ENCODE peak calls at places on chromosome 22, in six cellular contexts. X, Q, H, E, P and Z are unnamed samples.

GRCh38 chr22:43375951-43376455 is 32.8 kb upstream of the SCUBE1 start:
- DNase-seq in Q (no peak), X (no peak), P (no peak), H (no peak), E (no peak), Z (no peak)

GRCh38 chr22:38205261-38206128 is 3.7 kb downstream of the MAFF start:
- DNase-seq in X (no peak), E (peak; percentile 66), Q (no peak), P (no peak), H (no peak), Z (peak; percentile 87)

GRCh38 chr22:24590596-24591173 is 2.2 kb downstream of the LRRC75B start:
- DNase-seq in P (no peak), Q (no peak), E (no peak), H (no peak), X (no peak), Z (no peak)

GRCh38 chr22:44019416-44019815 is 4.7 kb upstream of the PARVB start:
- DNase-seq in X (no peak), E (no peak), P (no peak), H (no peak), Q (no peak), Z (no peak)

GRCh38 chr22:22076937-22077703 is 94.5 kb upstream of the TOP3B start:
- DNase-seq in H (no peak), E (no peak), X (no peak), P (no peak), Q (no peak), Z (no peak)

GRCh38 chr22:17961443-17961729 is 63.0 kb downstream of the MICAL3 start:
- DNase-seq in E (no peak), X (no peak), P (peak; percentile 54), Q (no peak), H (no peak), Z (no peak)

GRCh38 chr22:19291218-19291579 is 320 bp downstream of the CLTCL1 start:
- DNase-seq in P (no peak), Q (no peak), E (peak; percentile 40), X (peak; percentile 31), H (no peak), Z (no peak)

GRCh38 chr22:42288791-42289190 is 18.3 kb upstream of the TCF20 start:
- DNase-seq in E (no peak), P (no peak), X (no peak), Q (no peak), H (no peak), Z (peak; percentile 65)

GRCh38 chr22:42816339-42816738 is 40.7 kb downstream of the ARFGAP3 start:
- DNase-seq in X (no peak), Q (no peak), E (no peak), P (no peak), H (no peak), Z (peak; percentile 6)

GRCh38 chr22:47691152-47691895 is 928.9 kb downstream of the TBC1D22A start:
- DNase-seq in X (no peak), P (no peak), Q (no peak), E (no peak), H (no peak), Z (no peak)

GRCh38 chr22:40928657-40929056 is 22.5 kb upstream of the RBX1 start:
- DNase-seq in X (no peak), E (no peak), P (no peak), H (no peak), Q (no peak), Z (no peak)

GRCh38 chr22:25514436-25514835 is 50.0 kb upstream of the GRK3 start:
- DNase-seq in H (no peak), X (no peak), Q (no peak), P (no peak), E (no peak), Z (no peak)

GRCh38 chr22:48899523-48900326 is 927.9 kb downstream of the BRD1 start:
- DNase-seq in E (no peak), P (peak; percentile 64), H (no peak), Q (no peak), X (no peak), Z (no peak)

GRCh38 chr22:22410121-22410520 is 98.4 kb downstream of the ZNF280B start:
- DNase-seq in H (no peak), E (peak; percentile 48), P (peak; percentile 92), Q (no peak), X (no peak), Z (no peak)

GRCh38 chr22:24954114-24954463 is 1.6 kb downstream of the KIAA1671 start:
- DNase-seq in X (no peak), Q (no peak), E (no peak), H (no peak), P (no peak), Z (no peak)

GRCh38 chr22:26471522-26471921 is 12.1 kb downstream of the HPS4 start:
- DNase-seq in E (no peak), X (peak; percentile 44), P (no peak), H (peak; percentile 47), Q (peak; percentile 29), Z (no peak)

GRCh38 chr22:34776827-34777226 is 289.1 kb upstream of the ISX start:
- DNase-seq in X (no peak), H (no peak), P (no peak), E (no peak), Q (no peak), Z (no peak)

GRCh38 chr22:41620646-41621098 is at the start of gene DESI1:
- DNase-seq in E (no peak), Q (no peak), P (peak; percentile 99), H (no peak), X (no peak), Z (no peak)

GRCh38 chr22:47457021-47457420 is 694.6 kb downstream of the TBC1D22A start:
- DNase-seq in Q (no peak), H (no peak), X (no peak), E (no peak), P (no peak), Z (no peak)

GRCh38 chr22:49154433-49154832 is 673.2 kb downstream of the BRD1 start:
- DNase-seq in Q (no peak), E (no peak), X (no peak), P (peak; percentile 67), H (no peak), Z (no peak)

GRCh38 chr22:17890245-17890671 is 116.0 kb upstream of the BID start:
- DNase-seq in Q (no peak), E (peak; percentile 55), P (no peak), X (no peak), H (no peak), Z (no peak)

GRCh38 chr22:25148149-25148691 is 51.4 kb upstream of the CRYBB3 start:
- DNase-seq in E (peak; percentile 81), P (no peak), X (peak; percentile 66), H (no peak), Q (no peak), Z (peak; percentile 86)

GRCh38 chr22:37638351-37639069 is 959 bp upstream of the SH3BP1 start:
- DNase-seq in X (peak; percentile 43), Q (no peak), H (no peak), P (peak; percentile 81), E (peak; percentile 85), Z (no peak)

GRCh38 chr22:23256986-23257888 is 76.9 kb downstream of the BCR start:
- DNase-seq in X (peak; percentile 61), H (no peak), E (peak; percentile 64), Q (no peak), P (no peak), Z (no peak)

DNA sequence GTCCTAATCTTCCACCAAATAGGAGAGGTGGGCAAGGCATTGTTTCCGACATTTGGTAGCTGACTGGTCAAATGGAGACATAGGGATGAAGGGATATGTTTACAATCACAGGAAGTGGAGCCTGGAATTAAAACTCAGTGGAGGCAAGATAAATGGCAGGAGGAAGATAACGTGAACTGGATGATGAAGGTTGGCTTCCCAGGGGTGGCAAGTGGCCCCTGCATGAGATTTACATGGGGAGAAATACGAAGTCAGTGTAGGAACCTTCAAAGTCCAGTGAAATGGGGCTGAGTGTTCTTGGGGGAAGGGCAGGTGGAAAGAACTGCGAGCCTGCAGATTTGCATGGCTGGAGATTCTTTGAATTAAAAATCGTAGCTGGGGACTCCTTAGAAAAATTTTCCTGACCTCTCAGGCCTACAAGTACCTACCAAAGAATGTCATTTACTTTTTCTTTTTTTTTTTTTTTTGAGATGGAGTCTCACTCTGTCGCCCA is 724 bp upstream of the FOXRED2 start:
- DNase-seq in H (no peak), Q (no peak), X (no peak), P (no peak), E (no peak), Z (no peak)
- H3K4me3 ChIP-seq in H (peak overlapping the region; percentile 55), Q (peak overlapping the region; percentile 39), X (peak overlapping the region; percentile 56), P (no peak overlapping the region), E (no peak overlapping the region), Z (no peak overlapping the region)

GRCh38 chr22:31495343-31495742 is 993 bp upstream of the SFI1 start:
- DNase-seq in H (no peak), E (no peak), Q (no peak), X (no peak), P (no peak), Z (no peak)
- H3K4me1 ChIP-seq in H (peaks cover 21% of the 10 kb centered on the region), E (peaks cover 22% of the 10 kb centered on the region), Q (peaks cover 5% of the 10 kb centered on the region), X (peaks cover 13% of the 10 kb centered on the region), P (peaks cover 41% of the 10 kb centered on the region), Z (peaks cover 8% of the 10 kb centered on the region)

DNA sequence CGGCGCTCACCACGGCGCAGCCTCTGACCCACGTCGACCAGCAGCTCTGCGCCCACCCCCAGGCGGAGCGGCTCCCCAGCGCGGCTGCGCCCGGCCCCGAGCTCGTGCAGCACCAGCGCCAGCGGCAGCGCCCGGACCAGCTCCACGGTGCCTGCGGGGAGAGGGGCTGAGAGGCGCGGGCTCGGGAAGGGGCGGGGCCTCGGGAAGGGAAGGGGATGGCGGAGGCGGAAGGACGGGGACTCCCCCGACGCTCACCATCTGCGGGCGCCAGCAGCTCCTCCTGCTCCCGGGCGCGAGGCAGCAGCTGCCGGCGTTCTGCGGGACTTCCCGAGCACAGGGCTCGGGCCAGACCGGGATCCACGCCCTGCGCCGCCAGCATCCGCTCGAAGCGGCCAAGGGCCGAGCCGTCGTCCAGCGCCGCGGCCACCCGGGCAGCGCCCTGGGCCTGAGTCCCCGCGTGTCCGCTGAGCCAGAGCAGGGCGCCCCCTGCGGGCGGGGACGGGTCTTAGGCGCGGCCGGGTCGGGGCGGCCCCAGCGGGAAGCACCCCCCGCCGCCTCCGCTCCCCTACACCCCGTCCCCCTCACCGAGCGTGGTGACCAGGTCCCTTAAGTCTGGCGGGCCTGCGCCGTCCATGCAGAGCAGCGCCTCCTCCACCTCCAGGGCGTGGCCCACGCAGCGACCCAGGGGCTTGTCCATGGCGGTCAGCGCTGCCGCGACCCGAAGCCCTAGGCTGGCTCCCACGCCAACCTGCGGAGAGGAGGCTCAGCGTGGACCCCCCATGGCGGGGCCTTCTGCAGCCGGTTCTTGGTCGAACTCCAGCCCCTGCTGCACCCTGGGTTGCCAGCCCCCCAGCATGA is 822 bp upstream of the SCO2 start:
- DNase-seq in Q (no peak), X (peak; percentile 83), E (peak; percentile 88), H (no peak), P (peak; percentile 98), Z (peak; percentile 81)
- TF ChIP-seq POLR2AphosphoS5 in Q (no peak), X (peak; percentile 36), E (peak; percentile 10), H (peak; percentile 51), P (peak; percentile 41), Z (no peak)

DNA sequence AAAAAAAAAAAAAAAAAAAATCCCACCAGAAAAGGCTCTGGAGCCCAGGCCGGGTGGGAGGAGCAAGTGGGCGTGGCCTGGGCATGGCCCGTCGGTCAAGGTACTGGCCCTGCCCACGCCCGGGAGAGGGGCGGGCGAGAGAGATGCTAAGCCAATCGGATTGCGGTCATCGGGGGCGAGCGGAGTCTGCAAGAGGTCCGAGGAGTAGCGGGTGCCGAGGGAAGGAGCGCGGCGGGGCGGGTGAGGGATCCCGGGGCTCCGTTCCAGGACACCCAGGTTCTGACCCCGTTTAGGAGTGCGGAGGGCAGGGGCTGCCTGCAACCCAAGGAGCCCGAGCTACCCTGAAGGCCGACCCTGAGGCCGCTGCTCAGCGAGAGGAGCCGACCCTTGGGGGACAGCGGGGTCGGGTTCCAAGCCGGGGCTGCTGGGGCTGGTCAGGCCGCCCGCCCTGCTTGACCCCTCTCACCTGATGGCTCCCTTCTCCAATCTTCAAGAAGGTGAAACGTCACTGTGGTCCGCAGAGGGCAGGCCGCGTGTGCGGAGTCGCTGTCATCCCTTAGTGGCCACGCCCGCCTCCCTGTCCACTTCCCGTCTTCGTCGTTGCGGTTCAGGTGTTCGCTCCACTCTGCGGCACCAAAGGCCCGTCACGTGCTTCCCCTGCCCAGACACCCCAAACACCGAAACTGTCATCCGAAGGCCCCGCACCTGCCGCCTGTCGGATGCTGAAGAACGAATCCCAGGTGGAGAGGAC is 11.1 kb upstream of the TAB1 start:
- DNase-seq in E (peak; percentile 84), P (peak; percentile 95), H (peak; percentile 56), Q (peak; percentile 87), X (peak; percentile 76), Z (peak; percentile 75)
- H3K4me3 ChIP-seq in E (peak overlapping the region; percentile 31), P (peak overlapping the region; percentile 78), H (peak overlapping the region; percentile 59), Q (peak overlapping the region; percentile 33), X (peak overlapping the region; percentile 58), Z (peak overlapping the region; percentile 65)